ENCODE peak calls at places on chromosomes 11 and 22, in eight cellular contexts. W, X, E, V, R, L, Y and I are unnamed samples.

GRCh38 chr11:8352852-8353505 is 89.3 kb upstream of the LMO1 start:
- DNase-seq in W (no peak), X (no peak), L (no peak), V (no peak), E (no peak), Y (no peak), R (no peak), I (no peak)

GRCh38 chr22:48941903-48942625 is 885.6 kb downstream of the BRD1 start:
- DNase-seq in W (no peak), X (no peak), E (no peak), L (no peak), R (peak), V (no peak), Y (no peak), I (no peak)

GRCh38 chr11:62033191-62034044 is 66.0 kb upstream of the FTH1 start:
- DNase-seq in W (no peak), Y (no peak), X (no peak), L (no peak), V (no peak), R (no peak), E (no peak), I (no peak)

GRCh38 chr11:47941907-47942558 is 38.3 kb upstream of the PTPRJ start:
- DNase-seq in L (no peak), Y (peak), W (no peak), R (no peak), V (no peak), E (no peak), X (no peak), I (no peak)

GRCh38 chr11:64359712-64360402 is 895 bp downstream of the RPS6KA4 start:
- DNase-seq in R (no peak), W (no peak), L (no peak), E (no peak), X (no peak), V (no peak), Y (peak), I (peak)

GRCh38 chr22:32620992-32621391 is 146.4 kb downstream of the FBXO7 start:
- DNase-seq in V (no peak), W (no peak), R (no peak), L (no peak), E (no peak), X (no peak), Y (peak), I (no peak)

GRCh38 chr11:81222491-81222890 is 1511.2 kb downstream of the FAM181B start:
- DNase-seq in V (no peak), R (no peak), X (no peak), L (no peak), Y (peak), E (no peak), W (no peak), I (no peak)

GRCh38 chr11:45798793-45799441 is 6.0 kb upstream of the SLC35C1 start:
- DNase-seq in R (no peak), V (no peak), W (no peak), E (no peak), Y (no peak), X (no peak), L (peak), I (no peak)

GRCh38 chr11:29051935-29052334 is 943.7 kb downstream of the METTL15 start:
- DNase-seq in Y (no peak), W (no peak), R (no peak), V (no peak), X (no peak), E (no peak), L (peak), I (no peak)

GRCh38 chr11:114366331-114367243 is 33.7 kb downstream of the C11orf71 start:
- DNase-seq in L (peak), X (no peak), E (no peak), Y (no peak), V (peak), R (no peak), W (peak), I (no peak)

GRCh38 chr11:130214861-130215530 is 55.4 kb downstream of the ST14 start:
- DNase-seq in Y (no peak), L (no peak), W (no peak), X (no peak), R (peak), E (no peak), V (no peak), I (no peak)

GRCh38 chr22:40462195-40462988 is 92.0 kb downstream of the SGSM3 start:
- DNase-seq in W (no peak), Y (no peak), L (no peak), V (no peak), R (no peak), X (no peak), E (no peak), I (no peak)

GRCh38 chr11:115720537-115721308 is 216.5 kb upstream of the CADM1 start:
- DNase-seq in W (no peak), Y (no peak), X (no peak), E (no peak), R (no peak), V (no peak), L (no peak), I (no peak)

GRCh38 chr11:70738661-70739060 is 340.3 kb downstream of the CTTN start:
- DNase-seq in E (no peak), V (no peak), X (no peak), Y (no peak), R (no peak), W (no peak), L (no peak), I (no peak)

GRCh38 chr11:72630104-72630852 is 43.9 kb downstream of the PDE2A start:
- DNase-seq in R (no peak), L (no peak), W (no peak), X (no peak), Y (no peak), E (no peak), V (no peak), I (peak)

GRCh38 chr11:66856496-66857233 is at the start of gene LRFN4:
- DNase-seq in Y (peak), V (no peak), E (no peak), L (no peak), X (peak), W (no peak), R (no peak), I (peak)

GRCh38 chr11:9516113-9516512 is 55.3 kb downstream of the ZNF143 start:
- DNase-seq in X (peak), Y (peak), L (no peak), E (no peak), R (no peak), W (no peak), V (no peak), I (no peak)

GRCh38 chr11:11502303-11502828 is 119.4 kb downstream of the GALNT18 start:
- DNase-seq in V (no peak), W (no peak), L (no peak), X (peak), Y (no peak), E (peak), R (no peak), I (no peak)

GRCh38 chr22:30562391-30562790 is 12.1 kb downstream of the GAL3ST1 start:
- DNase-seq in E (no peak), R (no peak), X (no peak), Y (no peak), W (no peak), V (no peak), L (no peak), I (no peak)

GRCh38 chr22:26462971-26463661 is 20.5 kb downstream of the HPS4 start:
- DNase-seq in E (no peak), Y (no peak), V (no peak), R (no peak), L (peak), W (no peak), X (no peak), I (no peak)

GRCh38 chr22:29343313-29343805 is 27.9 kb upstream of the RASL10A start:
- DNase-seq in X (no peak), R (no peak), E (no peak), W (peak), Y (no peak), L (peak), V (no peak), I (no peak)

GRCh38 chr22:40345801-40346177 is 511 bp upstream of the ADSL start:
- DNase-seq in Y (no peak), R (no peak), L (no peak), W (no peak), X (peak), V (no peak), E (peak), I (peak)

GRCh38 chr11:77473001-77473800 is 693 bp downstream of the PAK1 start:
- DNase-seq in W (no peak), X (peak), L (no peak), Y (peak), E (peak), R (no peak), V (no peak), I (peak)

GRCh38 chr11:57154718-57155117 is 27.0 kb upstream of the LRRC55 start:
- DNase-seq in V (no peak), E (no peak), R (no peak), L (no peak), Y (no peak), W (peak), X (no peak), I (no peak)

GRCh38 chr22:50192825-50193204 is 7.1 kb downstream of the TRABD start:
- DNase-seq in V (no peak), E (peak), X (no peak), Y (no peak), L (no peak), W (no peak), R (no peak), I (peak)

GRCh38 chr11:1820463-1821325 is 14.1 kb upstream of the SYT8 start:
- DNase-seq in X (no peak), W (peak), V (peak), L (peak), Y (no peak), E (no peak), R (no peak), I (no peak)

GRCh38 chr22:44200855-44201550 is 20.3 kb downstream of the PARVG start:
- DNase-seq in R (no peak), E (no peak), V (no peak), Y (no peak), L (no peak), W (no peak), X (no peak), I (no peak)

GRCh38 chr11:104286129-104286528 is 122.2 kb upstream of the PDGFD start:
- DNase-seq in E (no peak), Y (no peak), X (no peak), L (no peak), V (no peak), W (peak), R (no peak), I (no peak)

DNA sequence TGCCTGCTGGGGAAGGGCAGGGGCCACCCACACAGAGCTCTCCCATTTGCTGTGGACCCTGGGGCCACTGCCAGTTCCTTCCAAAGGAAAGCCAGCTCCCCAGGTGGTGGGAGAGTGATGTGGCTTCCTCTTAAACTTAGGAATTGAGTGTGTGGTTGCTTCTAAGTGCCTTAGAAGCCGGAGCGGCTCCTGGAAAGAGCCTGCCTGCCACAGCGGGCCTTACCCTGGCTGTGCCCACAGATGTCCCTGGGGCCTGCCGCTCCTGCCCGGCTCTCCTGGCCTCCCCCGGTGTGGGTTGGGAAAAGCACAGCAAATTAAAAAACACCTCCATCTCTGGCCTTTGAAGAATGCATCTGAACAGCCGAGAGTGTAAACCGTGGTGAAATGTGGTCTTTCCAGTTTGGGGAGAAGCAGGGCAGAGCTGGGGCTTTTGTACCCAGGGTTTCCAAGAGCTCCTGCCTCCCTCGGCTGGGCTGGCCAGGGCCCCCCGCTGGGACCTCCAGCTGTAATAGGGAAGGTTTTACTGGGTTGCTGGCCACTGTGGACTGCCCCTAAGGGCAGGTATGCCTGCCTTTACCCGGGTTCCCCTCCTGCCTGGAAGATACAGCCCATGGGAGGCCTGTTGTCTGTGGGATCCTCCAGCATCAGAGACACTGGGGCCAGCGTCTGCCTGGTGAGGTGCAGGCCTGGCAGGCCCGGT is 30.2 kb downstream of the LRP5 start:
- DNase-seq in W (no peak), R (no peak), X (no peak), V (no peak), L (no peak), Y (peak), E (no peak), I (no peak)
- TF ChIP-seq CTCF in W (no peak), R (no peak), X (no peak), V (no peak), L (no peak), Y (no peak), E (no peak), I (no peak)

GRCh38 chr11:123186291-123186690 is 8.8 kb downstream of the CLMP start:
- DNase-seq in R (no peak), W (no peak), V (no peak), Y (no peak), E (no peak), X (no peak), L (no peak), I (no peak)
- TF ChIP-seq CTCF in R (no peak), W (no peak), V (no peak), Y (no peak), E (no peak), X (no peak), L (no peak), I (no peak)

GRCh38 chr11:126282742-126283591 is at the start of gene TIRAP:
- DNase-seq in R (peak), W (peak), L (peak), X (peak), V (peak), E (peak), Y (peak), I (peak)
- TF ChIP-seq CTCF in R (no peak), W (peak), L (no peak), X (no peak), V (peak), E (no peak), Y (peak), I (no peak)

GRCh38 chr11:6650104-6650503 is 5.5 kb downstream of the DCHS1 start:
- DNase-seq in E (no peak), W (no peak), V (no peak), X (no peak), L (no peak), Y (no peak), R (no peak), I (no peak)
- TF ChIP-seq CTCF in E (no peak), W (no peak), V (no peak), X (no peak), L (no peak), Y (no peak), R (no peak), I (no peak)